ENCODE peak calls at places on chromosomes 13 and 19, in ten cellular contexts. Q is HCT116, V is sigmoid colon, B is prostate gland, X is SK-N-SH, F is HL-60, G is transverse colon, I is H1, S is upper lobe of left lung, D is GM23338. N is an unnamed sample.

GRCh38 chr13:27643334-27644158 is 21.9 kb downstream of the POLR1D start:
- DNase-seq in Q (no peak), V (no peak), B (no peak), X (no peak), F (no peak), G (no peak), I (no peak), S (no peak), D (no peak), N (no peak)

GRCh38 chr13:43273362-43273761 is 250.0 kb downstream of the DNAJC15 start:
- DNase-seq in Q (no peak), V (no peak), B (no peak), X (no peak), F (no peak), G (no peak), I (no peak), S (no peak), D (no peak), N (no peak)

GRCh38 chr13:104140557-104140956 is 1074.3 kb upstream of the SLC10A2 start:
- DNase-seq in Q (peak; percentile 75), V (no peak), B (no peak), X (no peak), F (no peak), G (no peak), I (no peak), S (no peak), D (no peak), N (no peak)

GRCh38 chr13:95797016-95797415 is 120.1 kb downstream of the DNAJC3 start:
- DNase-seq in Q (no peak), V (no peak), B (no peak), X (no peak), F (no peak), G (no peak), I (no peak), S (no peak), D (no peak), N (no peak)

GRCh38 chr13:97879646-97880297 is 73.7 kb upstream of the IPO5 start:
- DNase-seq in Q (peak; percentile 12), V (no peak), B (no peak), X (no peak), F (no peak), G (no peak), I (no peak), S (no peak), D (peak; percentile 39), N (no peak)

GRCh38 chr13:50389726-50390125 is 374.5 kb downstream of the KCNRG start:
- DNase-seq in Q (no peak), V (no peak), B (no peak), X (no peak), F (no peak), G (no peak), I (no peak), S (no peak), D (no peak), N (no peak)

GRCh38 chr13:49248433-49249002 is 793 bp downstream of the CDADC1 start:
- DNase-seq in Q (no peak), V (no peak), B (no peak), X (peak; percentile 8), F (peak; percentile 88), G (no peak), I (no peak), S (peak; percentile 40), D (no peak), N (no peak)

GRCh38 chr13:92994056-92994455 is 232.6 kb upstream of the GPC6 start:
- DNase-seq in Q (no peak), V (no peak), B (no peak), X (no peak), F (no peak), G (no peak), I (no peak), S (no peak), D (no peak), N (no peak)

GRCh38 chr19:51070334-51070886 is 5.5 kb upstream of the KLK13 start:
- DNase-seq in Q (no peak), V (no peak), B (no peak), X (no peak), F (no peak), G (no peak), I (no peak), S (no peak), D (no peak), N (no peak)

GRCh38 chr13:98204546-98204945 is 27.5 kb upstream of the RNF113B start:
- DNase-seq in Q (no peak), V (no peak), B (no peak), X (no peak), F (no peak), G (no peak), I (no peak), S (no peak), D (no peak), N (no peak)

GRCh38 chr19:51333836-51334460 is 8.0 kb downstream of the VSIG10L start:
- DNase-seq in Q (peak; percentile 27), V (no peak), B (no peak), X (peak; percentile 58), F (no peak), G (no peak), I (no peak), S (no peak), D (peak; percentile 65), N (no peak)

GRCh38 chr13:67086260-67086659 is 143.9 kb downstream of the PCDH9 start:
- DNase-seq in Q (no peak), V (no peak), B (no peak), X (no peak), F (no peak), G (no peak), I (no peak), S (no peak), D (no peak), N (no peak)

GRCh38 chr13:38898481-38898880 is 92.2 kb downstream of the STOML3 start:
- DNase-seq in Q (no peak), V (no peak), B (no peak), X (no peak), F (no peak), G (no peak), I (no peak), S (no peak), D (no peak), N (no peak)

GRCh38 chr13:22926176-22927007 is 254.4 kb upstream of the SGCG start:
- DNase-seq in Q (no peak), V (peak; percentile 94), B (peak; percentile 36), X (no peak), F (no peak), G (peak; percentile 67), I (peak; percentile 33), S (peak; percentile 67), D (peak; percentile 82), N (peak; percentile 79)

GRCh38 chr19:39333507-39333906 is 2.3 kb downstream of the GMFG start:
- DNase-seq in Q (no peak), V (no peak), B (no peak), X (no peak), F (no peak), G (no peak), I (no peak), S (no peak), D (no peak), N (no peak)

GRCh38 chr19:4108767-4109625 is 14.9 kb downstream of the MAP2K2 start:
- DNase-seq in Q (no peak), V (no peak), B (no peak), X (no peak), F (peak; percentile 97), G (peak; percentile 45), I (no peak), S (peak; percentile 45), D (no peak), N (no peak)

GRCh38 chr19:13056052-13056660 is 46.5 kb downstream of the LYL1 start:
- DNase-seq in Q (peak; percentile 64), V (peak; percentile 89), B (peak; percentile 79), X (peak; percentile 85), F (no peak), G (peak; percentile 61), I (no peak), S (peak; percentile 92), D (peak; percentile 73), N (peak; percentile 79)

DNA sequence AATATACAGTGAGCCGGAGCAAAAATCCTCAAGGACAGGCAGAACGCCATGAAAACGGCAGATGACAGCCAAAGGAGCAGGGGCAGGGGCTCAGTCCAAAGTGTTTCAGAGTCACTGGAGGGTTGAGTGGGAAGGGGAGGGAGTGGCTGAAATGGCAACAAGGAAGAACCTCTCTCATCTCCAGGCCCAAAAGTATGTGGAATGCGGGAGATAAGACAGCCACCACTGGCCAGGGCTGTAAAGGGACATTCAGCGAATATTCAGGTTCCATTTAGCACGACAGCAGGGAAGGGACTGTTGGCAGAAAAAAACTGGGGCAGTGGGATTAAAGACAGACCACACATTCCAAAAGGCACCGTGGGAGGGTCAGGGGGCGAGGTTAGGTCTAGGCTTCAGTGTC is 48.4 kb downstream of the USPL1 start:
- DNase-seq in Q (no peak), V (no peak), B (no peak), X (no peak), F (no peak), G (no peak), I (no peak), S (no peak), D (peak; percentile 39), N (no peak)
- TF ChIP-seq POLR2AphosphoS5 in Q (no peak), V (no peak), B (no peak), X (no peak), F (no peak), G (no peak), I (no peak), S (no peak), D (no peak), N (no peak)

GRCh38 chr13:110089100-110089499 is 217.9 kb downstream of the COL4A1 start:
- DNase-seq in Q (no peak), V (no peak), B (no peak), X (no peak), F (no peak), G (no peak), I (no peak), S (no peak), D (no peak), N (no peak)

GRCh38 chr13:110092869-110093268 is 214.1 kb downstream of the COL4A1 start:
- DNase-seq in Q (no peak), V (no peak), B (no peak), X (no peak), F (no peak), G (no peak), I (no peak), S (no peak), D (no peak), N (no peak)

GRCh38 chr13:110089815-110090214 is 217.1 kb downstream of the COL4A1 start:
- DNase-seq in Q (no peak), V (no peak), B (no peak), X (no peak), F (no peak), G (no peak), I (no peak), S (no peak), D (peak; percentile 27), N (no peak)
- TF ChIP-seq CTCF in Q (no peak), V (no peak), B (no peak), X (peak; percentile 50), F (no peak), G (peak; percentile 17), I (peak; percentile 49), S (no peak), D (peak; percentile 44), N (no peak)

GRCh38 chr19:5959260-5960004 is 18.5 kb downstream of the RANBP3 start:
- DNase-seq in Q (no peak), V (no peak), B (no peak), X (no peak), F (no peak), G (no peak), I (no peak), S (no peak), D (no peak), N (no peak)
- TF ChIP-seq POLR2AphosphoS5 in Q (no peak), V (no peak), B (no peak), X (no peak), F (no peak), G (no peak), I (no peak), S (no peak), D (no peak), N (no peak)

GRCh38 chr19:7326105-7326877 is 22.4 kb upstream of the ARHGEF18 start:
- DNase-seq in Q (peak; percentile 39), V (peak; percentile 4), B (no peak), X (no peak), F (peak; percentile 37), G (peak; percentile 74), I (peak; percentile 89), S (no peak), D (peak; percentile 93), N (no peak)
- TF ChIP-seq CTCF in Q (peak; percentile 27), V (no peak), B (no peak), X (peak; percentile 40), F (peak; percentile 7), G (peak; percentile 43), I (peak; percentile 78), S (peak; percentile 25), D (peak; percentile 82), N (no peak)

N was measured in breast epithelium.